ENCODE peak calls at places on chromosomes 6 and 20, in eight cellular contexts. C is WERI-Rb-1, Y is AG04450, B is endodermal cell, U is epithelial cell of esophagus, X is ascending aorta, S is PC-3, E is A549. I is an unnamed sample.

GRCh38 chr6:159577564-159577963 is 115.5 kb downstream of the SOD2 start:
- DNase-seq in C (no peak), Y (no peak), B (peak), U (peak), X (no peak), S (peak), E (no peak), I (no peak)

GRCh38 chr20:50189681-50190250 is 864 bp upstream of the CEBPB start:
- DNase-seq in C (peak), Y (no peak), B (peak), U (no peak), X (no peak), S (peak), E (no peak), I (peak)

GRCh38 chr20:44967207-44967807 is 995 bp downstream of the STK4 start:
- DNase-seq in C (no peak), Y (no peak), B (no peak), U (peak), X (no peak), S (peak), E (no peak), I (no peak)

GRCh38 chr6:3005077-3005476 is 5.4 kb downstream of the NQO2 start:
- DNase-seq in C (no peak), Y (no peak), B (no peak), U (no peak), X (no peak), S (no peak), E (no peak), I (no peak)

GRCh38 chr20:13736792-13737191 is 47.9 kb downstream of the ESF1 start:
- DNase-seq in C (no peak), Y (peak), B (no peak), U (no peak), X (no peak), S (no peak), E (no peak), I (no peak)

GRCh38 chr20:61704661-61705060 is 361.0 kb downstream of the TAF4 start:
- DNase-seq in C (no peak), Y (no peak), B (no peak), U (no peak), X (no peak), S (no peak), E (no peak), I (no peak)

GRCh38 chr20:25252686-25253421 is 5.0 kb downstream of the PYGB start:
- DNase-seq in C (peak), Y (no peak), B (peak), U (no peak), X (no peak), S (peak), E (no peak), I (no peak)

GRCh38 chr20:40019510-40019909 is 669.5 kb downstream of the MAFB start:
- DNase-seq in C (no peak), Y (no peak), B (no peak), U (no peak), X (no peak), S (no peak), E (no peak), I (no peak)

GRCh38 chr20:43448748-43449535 is 8.8 kb upstream of the SRSF6 start:
- DNase-seq in C (peak), Y (no peak), B (peak), U (peak), X (no peak), S (peak), E (peak), I (peak)

GRCh38 chr6:107244082-107244741 is 128.9 kb upstream of the BEND3 start:
- DNase-seq in C (no peak), Y (no peak), B (no peak), U (peak), X (no peak), S (no peak), E (no peak), I (no peak)

GRCh38 chr6:80969439-80969838 is 783.0 kb downstream of the TENT5A start:
- DNase-seq in C (no peak), Y (peak), B (no peak), U (peak), X (no peak), S (no peak), E (no peak), I (no peak)

GRCh38 chr20:35054804-35055203 is 37.8 kb downstream of the TRPC4AP start:
- DNase-seq in C (no peak), Y (no peak), B (no peak), U (no peak), X (no peak), S (no peak), E (no peak), I (no peak)

GRCh38 chr6:95649451-95649850 is 72.1 kb downstream of the MANEA start:
- DNase-seq in C (no peak), Y (no peak), B (no peak), U (no peak), X (no peak), S (no peak), E (no peak), I (no peak)

GRCh38 chr6:95240514-95240913 is 336.8 kb upstream of the MANEA start:
- DNase-seq in C (no peak), Y (no peak), B (no peak), U (no peak), X (no peak), S (no peak), E (no peak), I (no peak)

GRCh38 chr6:26593278-26594127 is 3.2 kb upstream of the ABT1 start:
- DNase-seq in C (no peak), Y (no peak), B (no peak), U (no peak), X (no peak), S (no peak), E (no peak), I (no peak)

GRCh38 chr6:99894815-99895214 is 99.2 kb downstream of the MCHR2 start:
- DNase-seq in C (no peak), Y (no peak), B (no peak), U (no peak), X (no peak), S (no peak), E (no peak), I (no peak)

GRCh38 chr20:53826597-53827291 is 233.1 kb upstream of the ZNF217 start:
- DNase-seq in C (no peak), Y (no peak), B (no peak), U (peak), X (no peak), S (no peak), E (peak), I (no peak)

GRCh38 chr6:10338151-10338550 is 76.7 kb downstream of the TFAP2A start:
- DNase-seq in C (no peak), Y (no peak), B (no peak), U (no peak), X (no peak), S (no peak), E (no peak), I (peak)

GRCh38 chr6:119079288-119079809 is 885 bp upstream of the FAM184A start:
- DNase-seq in C (no peak), Y (no peak), B (no peak), U (peak), X (no peak), S (peak), E (no peak), I (no peak)

GRCh38 chr20:36181934-36182603 is 27.5 kb downstream of the EPB41L1 start:
- DNase-seq in C (no peak), Y (peak), B (no peak), U (no peak), X (no peak), S (no peak), E (no peak), I (no peak)

GRCh38 chr6:87730310-87730709 is 28.3 kb upstream of the AKIRIN2 start:
- DNase-seq in C (no peak), Y (no peak), B (no peak), U (peak), X (no peak), S (peak), E (no peak), I (peak)

GRCh38 chr6:125570546-125570945 is 178.9 kb upstream of the HEY2 start:
- DNase-seq in C (no peak), Y (no peak), B (no peak), U (no peak), X (no peak), S (no peak), E (no peak), I (no peak)

GRCh38 chr6:139376604-139377218 is 2.3 kb upstream of the CITED2 start:
- DNase-seq in C (no peak), Y (no peak), B (no peak), U (peak), X (no peak), S (peak), E (peak), I (peak)

GRCh38 chr6:149935668-149936067 is 6.1 kb upstream of the ULBP2 start:
- DNase-seq in C (no peak), Y (no peak), B (peak), U (no peak), X (no peak), S (no peak), E (no peak), I (no peak)

GRCh38 chr20:62542862-62543261 is 67.1 kb upstream of the GATA5 start:
- DNase-seq in C (no peak), Y (no peak), B (no peak), U (no peak), X (no peak), S (no peak), E (no peak), I (no peak)

GRCh38 chr6:5967594-5967993 is 39.1 kb downstream of the NRN1 start:
- DNase-seq in C (no peak), Y (no peak), B (no peak), U (peak), X (no peak), S (peak), E (no peak), I (no peak)

GRCh38 chr6:125839471-125839870 is 48.7 kb downstream of the NCOA7 start:
- DNase-seq in C (no peak), Y (no peak), B (no peak), U (no peak), X (no peak), S (no peak), E (no peak), I (no peak)

GRCh38 chr6:26250806-26251075 is 114.3 kb upstream of the BTN3A2 start:
- DNase-seq in C (no peak), Y (no peak), B (no peak), U (peak), X (no peak), S (no peak), E (no peak), I (peak)

GRCh38 chr20:44704551-44704971 is 10.6 kb upstream of the CCN5 start:
- DNase-seq in C (no peak), Y (peak), B (no peak), U (no peak), X (no peak), S (peak), E (no peak), I (no peak)

DNA sequence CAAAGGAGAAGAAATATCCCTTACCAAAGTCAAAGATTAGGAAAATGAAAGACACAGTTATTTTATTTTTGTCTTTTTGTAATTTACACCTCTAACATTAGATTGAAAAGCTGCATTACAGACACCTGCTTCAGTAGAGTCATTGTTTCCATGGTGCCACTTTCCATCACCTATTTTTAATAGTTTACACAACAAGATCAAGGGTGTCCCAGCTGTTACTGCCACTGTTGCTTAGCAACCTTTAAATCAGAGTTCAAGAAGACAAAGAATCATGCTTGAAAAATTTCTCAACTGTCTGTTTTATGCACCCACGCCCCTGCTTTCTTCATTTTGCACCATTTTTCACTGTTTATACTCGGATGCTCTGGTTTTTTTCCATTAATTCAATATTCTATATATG is 668.2 kb upstream of the GJE1 start:
- DNase-seq in C (no peak), Y (no peak), B (no peak), U (peak), X (no peak), S (peak), E (peak), I (no peak)
- H3K4me3 ChIP-seq in C (no peak), Y (no peak), B (no peak), U (no peak), X (no peak), S (no peak), E (no peak), I (no peak)

GRCh38 chr6:42571611-42572342 is 7.9 kb downstream of the UBR2 start:
- DNase-seq in C (no peak), Y (no peak), B (no peak), U (no peak), X (no peak), S (no peak), E (no peak), I (no peak)

GRCh38 chr6:42572523-42572922 is 8.7 kb downstream of the UBR2 start:
- DNase-seq in C (no peak), Y (no peak), B (no peak), U (no peak), X (no peak), S (no peak), E (no peak), I (no peak)

GRCh38 chr6:42566614-42567208 is 2.9 kb downstream of the UBR2 start:
- DNase-seq in C (no peak), Y (no peak), B (no peak), U (no peak), X (no peak), S (no peak), E (no peak), I (no peak)

GRCh38 chr6:42564496-42564890 is 664 bp downstream of the UBR2 start:
- DNase-seq in C (no peak), Y (no peak), B (no peak), U (no peak), X (no peak), S (peak), E (peak), I (no peak)

GRCh38 chr6:42569102-42570028 is 5.5 kb downstream of the UBR2 start:
- DNase-seq in C (no peak), Y (peak), B (no peak), U (peak), X (no peak), S (peak), E (no peak), I (no peak)
- TF ChIP-seq CTCF in C (no peak), Y (peak), B (no peak), U (no peak), X (no peak), S (no peak), E (no peak), I (no peak)

DNA sequence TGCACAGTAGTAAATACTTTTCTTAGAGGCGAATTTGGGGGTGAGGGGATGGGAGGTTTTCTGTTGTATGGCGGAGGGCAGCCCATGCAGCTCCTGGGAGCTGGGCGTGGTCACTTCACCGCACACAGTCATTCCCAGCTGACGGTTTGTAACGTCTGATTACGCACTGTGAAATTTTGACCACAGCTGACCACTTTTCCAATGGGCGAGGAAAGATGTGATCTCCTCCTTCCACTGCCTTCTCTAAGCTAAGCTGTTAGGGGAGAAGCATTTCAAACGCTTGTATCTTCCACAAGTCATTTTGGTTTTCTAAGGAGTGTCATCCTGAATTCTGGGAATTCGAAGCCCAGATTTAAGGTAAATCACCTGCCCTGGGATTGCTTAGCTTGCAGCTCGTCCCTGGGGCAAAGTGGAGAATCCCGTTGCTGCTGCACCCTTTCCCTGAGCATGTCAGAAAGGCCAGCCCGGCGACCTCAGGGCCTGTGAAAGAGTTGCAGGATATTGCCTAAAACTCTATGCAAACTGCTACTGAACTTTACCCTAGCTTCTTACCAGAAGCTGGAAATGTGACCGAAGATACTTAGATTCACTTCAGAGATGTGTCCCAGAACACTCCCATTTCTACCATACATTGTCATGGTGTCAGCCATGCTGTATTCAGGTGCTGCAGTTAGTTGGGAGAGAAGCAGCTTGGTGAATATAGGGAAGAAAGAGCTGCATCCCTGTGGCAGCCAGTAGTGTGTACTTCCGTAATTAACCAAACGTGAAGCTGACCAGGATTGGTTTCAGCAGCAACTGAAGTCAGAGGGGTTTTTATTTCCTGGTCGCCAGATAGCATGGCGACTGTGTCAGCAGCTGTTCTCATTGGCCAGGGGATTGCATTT is 58.9 kb downstream of the RREB1 start:
- DNase-seq in C (no peak), Y (peak), B (peak), U (no peak), X (no peak), S (no peak), E (no peak), I (no peak)
- H3K4me3 ChIP-seq in C (no peak), Y (no peak), B (no peak), U (no peak), X (no peak), S (no peak), E (no peak), I (no peak)

GRCh38 chr6:42135722-42136121 is 6.7 kb downstream of the C6orf132 start:
- DNase-seq in C (no peak), Y (no peak), B (no peak), U (no peak), X (no peak), S (no peak), E (no peak), I (no peak)

GRCh38 chr6:42138190-42138589 is 4.2 kb downstream of the C6orf132 start:
- DNase-seq in C (no peak), Y (no peak), B (no peak), U (no peak), X (no peak), S (no peak), E (no peak), I (no peak)

GRCh38 chr6:42135161-42135560 is 7.3 kb downstream of the C6orf132 start:
- DNase-seq in C (no peak), Y (no peak), B (no peak), U (no peak), X (no peak), S (no peak), E (no peak), I (no peak)

GRCh38 chr6:42137192-42137753 is 5.1 kb downstream of the C6orf132 start:
- DNase-seq in C (no peak), Y (no peak), B (peak), U (peak), X (no peak), S (peak), E (no peak), I (no peak)

DNA sequence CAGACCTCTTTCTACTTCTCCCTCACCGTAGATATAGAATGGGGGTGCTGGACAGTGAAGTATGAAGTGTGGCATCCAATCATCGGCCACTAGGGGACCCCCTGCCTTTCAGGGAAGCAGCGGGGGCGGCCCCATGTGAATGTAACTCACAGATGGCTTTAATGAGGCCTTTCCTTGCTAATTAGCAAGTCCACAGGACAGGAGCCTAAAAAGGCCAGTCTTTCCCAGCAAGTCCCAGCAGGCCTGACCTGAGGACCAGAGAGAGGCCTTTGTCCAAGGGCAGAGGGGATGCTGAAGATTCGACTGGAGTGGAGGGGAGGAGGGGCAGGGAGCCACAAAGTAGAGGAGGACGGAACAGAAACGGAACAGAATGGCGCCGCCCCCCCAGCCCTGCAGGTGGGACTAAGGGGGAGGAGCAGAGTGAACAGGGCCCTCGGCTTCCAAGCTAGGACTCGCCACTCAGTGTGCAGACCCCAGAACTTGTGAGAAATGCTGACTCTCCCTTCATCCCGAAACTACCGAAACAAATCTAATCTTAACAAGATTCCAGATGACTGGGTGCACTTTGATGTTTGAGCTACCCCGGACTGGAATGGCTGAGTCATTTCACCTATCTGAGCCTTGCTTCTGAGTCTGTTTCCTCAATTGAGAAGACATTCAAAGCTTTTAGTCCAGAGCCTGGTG is 5.8 kb downstream of the C6orf132 start:
- DNase-seq in C (peak), Y (peak), B (peak), U (peak), X (no peak), S (peak), E (peak), I (no peak)
- TF ChIP-seq CTCF in C (peak), Y (peak), B (peak), U (peak), X (no peak), S (no peak), E (peak), I (no peak)

GRCh38 chr6:162029873-162030576 is 697.5 kb downstream of the PRKN start:
- DNase-seq in C (no peak), Y (no peak), B (no peak), U (no peak), X (no peak), S (no peak), E (no peak), I (no peak)

GRCh38 chr6:162032620-162033019 is 694.9 kb downstream of the PRKN start:
- DNase-seq in C (no peak), Y (no peak), B (no peak), U (no peak), X (no peak), S (no peak), E (no peak), I (no peak)

GRCh38 chr6:162026843-162027242 is 700.7 kb downstream of the PRKN start:
- DNase-seq in C (no peak), Y (no peak), B (no peak), U (no peak), X (no peak), S (no peak), E (no peak), I (no peak)
- H3K4me3 ChIP-seq in C (no peak), Y (no peak), B (no peak), U (no peak), X (no peak), S (no peak), E (no peak), I (no peak)

GRCh38 chr6:128519931-128520435 is 416 bp downstream of the PTPRK start:
- DNase-seq in C (no peak), Y (no peak), B (peak), U (peak), X (no peak), S (no peak), E (no peak), I (no peak)
- TF ChIP-seq CTCF in C (no peak), Y (no peak), B (no peak), U (no peak), X (no peak), S (no peak), E (no peak), I (no peak)

GRCh38 chr6:163415620-163416379 is 1.3 kb downstream of the QKI start:
- DNase-seq in C (no peak), Y (no peak), B (peak), U (peak), X (no peak), S (peak), E (peak), I (peak)
- H3K4me3 ChIP-seq in C (peak), Y (peak), B (peak), U (peak), X (peak), S (peak), E (peak), I (peak)

GRCh38 chr6:148508401-148509151 is 165.9 kb downstream of the SASH1 start:
- DNase-seq in C (no peak), Y (no peak), B (no peak), U (peak), X (no peak), S (no peak), E (no peak), I (no peak)
- TF ChIP-seq CTCF in C (no peak), Y (peak), B (no peak), U (no peak), X (no peak), S (no peak), E (no peak), I (no peak)

GRCh38 chr6:73901311-73901710 is 205.3 kb downstream of the CD109 start:
- DNase-seq in C (no peak), Y (no peak), B (no peak), U (no peak), X (no peak), S (no peak), E (no peak), I (no peak)
- H3K4me3 ChIP-seq in C (no peak), Y (no peak), B (no peak), U (no peak), X (no peak), S (no peak), E (no peak), I (no peak)

I was measured in testis.